ENCODE peak calls at places on chromosomes 2 and 18, in seven cellular contexts. One of them, this sample, is unnamed.

GRCh38 chr18:76258209-76258608 is 236.8 kb downstream of the ZNF516 start:
- DNase-seq in spleen: no peak
- DNase-seq in endothelial cell: no peak
- DNase-seq in SK-N-SH: no peak
- DNase-seq in stomach: no peak
- DNase-seq in A549: no peak
- DNase-seq in AG09319: no peak
- DNase-seq in this sample: no peak

GRCh38 chr18:74498712-74499629 is 2.8 kb downstream of the CNDP2 start:
- DNase-seq in endothelial cell: no peak
- DNase-seq in A549: no peak
- DNase-seq in spleen: peak; percentile 93
- DNase-seq in SK-N-SH: no peak
- DNase-seq in AG09319: no peak
- DNase-seq in stomach: peak; percentile 72
- DNase-seq in this sample: peak; percentile 79

GRCh38 chr18:77206676-77207370 is 42.8 kb upstream of the GALR1 start:
- DNase-seq in AG09319: no peak
- DNase-seq in endothelial cell: no peak
- DNase-seq in stomach: no peak
- DNase-seq in spleen: no peak
- DNase-seq in A549: no peak
- DNase-seq in SK-N-SH: no peak
- DNase-seq in this sample: no peak

GRCh38 chr18:43665239-43665788 is 388.0 kb upstream of the SYT4 start:
- DNase-seq in A549: no peak
- DNase-seq in SK-N-SH: no peak
- DNase-seq in stomach: no peak
- DNase-seq in endothelial cell: no peak
- DNase-seq in AG09319: peak; percentile 51
- DNase-seq in spleen: no peak
- DNase-seq in this sample: no peak

GRCh38 chr18:59564516-59564915 is 132.7 kb downstream of the CCBE1 start:
- DNase-seq in spleen: no peak
- DNase-seq in AG09319: no peak
- DNase-seq in A549: no peak
- DNase-seq in stomach: no peak
- DNase-seq in SK-N-SH: no peak
- DNase-seq in endothelial cell: no peak
- DNase-seq in this sample: no peak

GRCh38 chr2:65429799-65430514 is 2.4 kb downstream of the SPRED2 start:
- DNase-seq in SK-N-SH: no peak
- DNase-seq in endothelial cell: peak; percentile 21
- DNase-seq in stomach: peak; percentile 42
- DNase-seq in spleen: no peak
- DNase-seq in AG09319: no peak
- DNase-seq in A549: no peak
- DNase-seq in this sample: no peak

GRCh38 chr2:29372185-29372584 is 257.0 kb downstream of the CLIP4 start:
- DNase-seq in spleen: no peak
- DNase-seq in stomach: no peak
- DNase-seq in endothelial cell: no peak
- DNase-seq in AG09319: no peak
- DNase-seq in SK-N-SH: no peak
- DNase-seq in A549: no peak
- DNase-seq in this sample: no peak

GRCh38 chr2:120809151-120809550 is 73.5 kb downstream of the GLI2 start:
- DNase-seq in endothelial cell: no peak
- DNase-seq in spleen: no peak
- DNase-seq in A549: no peak
- DNase-seq in stomach: no peak
- DNase-seq in SK-N-SH: no peak
- DNase-seq in AG09319: no peak
- DNase-seq in this sample: no peak

This sample was measured in central memory CD4-positive, alpha-beta T cell.